ENCODE peak calls at places on chromosomes 5 and 9, in four cellular contexts. U is cardiac septum, E is GM20000, Z is heart right ventricle. L is an unnamed sample.

GRCh38 chr9:32394381-32395049 is 10.1 kb downstream of the ACO1 start:
- DNase-seq in Z (no peak), U (no peak), E (no peak), L (no peak)

GRCh38 chr5:83072946-83073345 is 4.2 kb downstream of the TMEM167A start:
- DNase-seq in U (no peak), E (no peak), Z (no peak), L (no peak)

GRCh38 chr9:18185196-18185595 is 288.8 kb upstream of the ADAMTSL1 start:
- DNase-seq in U (no peak), Z (no peak), E (no peak), L (no peak)

GRCh38 chr9:117555964-117556629 is 141.2 kb upstream of the ASTN2 start:
- DNase-seq in E (peak; percentile 49), U (no peak), Z (peak; percentile 28), L (no peak)

GRCh38 chr9:69744688-69745380 is 15.0 kb downstream of the PTAR1 start:
- DNase-seq in E (no peak), Z (no peak), U (no peak), L (no peak)

GRCh38 chr5:134240421-134240962 is 14.6 kb upstream of the PPP2CA start:
- DNase-seq in Z (peak; percentile 61), U (peak; percentile 66), E (peak; percentile 51), L (no peak)

GRCh38 chr9:33297455-33297854 is 7.1 kb downstream of the NFX1 start:
- DNase-seq in Z (peak; percentile 33), E (peak; percentile 49), U (no peak), L (no peak)

GRCh38 chr5:34977934-34978616 is 48.7 kb downstream of the DNAJC21 start:
- DNase-seq in Z (no peak), U (no peak), E (no peak), L (no peak)

GRCh38 chr5:851076-851475 is 290 bp upstream of the ZDHHC11 start:
- DNase-seq in U (no peak), Z (no peak), E (no peak), L (no peak)

GRCh38 chr9:113603773-113604172 is 140.2 kb downstream of the RGS3 start:
- DNase-seq in E (no peak), U (no peak), Z (no peak), L (no peak)

GRCh38 chr5:15794117-15794985 is 294.4 kb downstream of the FBXL7 start:
- DNase-seq in U (no peak), E (no peak), Z (no peak), L (no peak)

GRCh38 chr5:141940695-141941271 is 17.1 kb downstream of the DELE1 start:
- DNase-seq in E (no peak), U (no peak), Z (peak; percentile 25), L (no peak)

GRCh38 chr5:130643321-130643720 is 521.7 kb downstream of the HINT1 start:
- DNase-seq in E (no peak), U (no peak), Z (no peak), L (no peak)